ENCODE peak calls at places on chromosomes 4 and X, in four cellular contexts. P is stomach, B is HepG2, O is ovary. L is an unnamed sample.

GRCh38 chrX:77668391-77669237 is 117.4 kb downstream of the ATRX start:
- DNase-seq in P (no peak), B (peak), O (no peak), L (no peak)

GRCh38 chr4:117664706-117665444 is 369.4 kb upstream of the NDST3 start:
- DNase-seq in P (no peak), B (no peak), O (no peak), L (no peak)

GRCh38 chr4:91092398-91092955 is 965.3 kb downstream of the CCSER1 start:
- DNase-seq in P (no peak), B (no peak), O (no peak), L (no peak)

GRCh38 chrX:118117069-118117405 is 427 bp upstream of the KLHL13 start:
- DNase-seq in P (no peak), B (no peak), O (no peak), L (peak)

GRCh38 chr4:154683956-154684681 is 59.7 kb upstream of the LRAT start:
- DNase-seq in P (no peak), B (no peak), O (no peak), L (no peak)

GRCh38 chr4:153257966-153258365 is 53.7 kb downstream of the TRIM2 start:
- DNase-seq in P (no peak), B (no peak), O (no peak), L (no peak)

GRCh38 chr4:141890279-141890678 is 253.9 kb downstream of the IL15 start:
- DNase-seq in P (no peak), B (no peak), O (no peak), L (no peak)

GRCh38 chr4:70236125-70236524 is 6.3 kb upstream of the CSN3 start:
- DNase-seq in P (no peak), B (no peak), O (no peak), L (no peak)

GRCh38 chr4:95462946-95463345 is 85.8 kb downstream of the UNC5C start:
- DNase-seq in P (no peak), B (no peak), O (no peak), L (no peak)

GRCh38 chr4:73753215-73753614 is 12.8 kb downstream of the CXCL8 start:
- DNase-seq in P (no peak), B (no peak), O (no peak), L (no peak)

GRCh38 chrX:112826020-112826419 is 14.6 kb downstream of the AMOT start:
- DNase-seq in P (no peak), B (no peak), O (no peak), L (no peak)

GRCh38 chrX:124348152-124348551 is 1.8 kb downstream of the SH2D1A start:
- DNase-seq in P (no peak), B (no peak), O (no peak), L (no peak)

GRCh38 chrX:100098660-100099375 is 311.3 kb downstream of the PCDH19 start:
- DNase-seq in P (no peak), B (no peak), O (no peak), L (no peak)

GRCh38 chrX:155997436-155997835 is at the start of gene IL9R:
- DNase-seq in P (no peak), B (no peak), O (no peak), L (no peak)

GRCh38 chrX:10048076-10048475 is 80.9 kb downstream of the CLDN34 start:
- DNase-seq in P (no peak), B (no peak), O (no peak), L (no peak)

GRCh38 chr4:14835708-14836107 is 166.6 kb upstream of the CPEB2 start:
- DNase-seq in P (no peak), B (no peak), O (no peak), L (no peak)

GRCh38 chr4:183391204-183391603 is 53.2 kb upstream of the CDKN2AIP start:
- DNase-seq in P (no peak), B (peak), O (no peak), L (no peak)

GRCh38 chrX:46978341-46979291 is 66.4 kb downstream of the JADE3 start:
- DNase-seq in P (peak), B (peak), O (peak), L (peak)

GRCh38 chrX:1196436-1196835 is 16.0 kb downstream of the CRLF2 start:
- DNase-seq in P (no peak), B (no peak), O (no peak), L (no peak)

GRCh38 chr4:83326546-83326945 is 8.1 kb downstream of the HPSE start:
- DNase-seq in P (peak), B (no peak), O (no peak), L (no peak)

GRCh38 chrX:23729214-23729613 is 13.9 kb downstream of the ACOT9 start:
- DNase-seq in P (no peak), B (no peak), O (no peak), L (no peak)

GRCh38 chrX:23727206-23727605 is 15.9 kb downstream of the ACOT9 start:
- DNase-seq in P (no peak), B (no peak), O (no peak), L (no peak)

GRCh38 chrX:23720117-23720677 is 22.9 kb downstream of the ACOT9 start:
- DNase-seq in P (no peak), B (no peak), O (no peak), L (no peak)

GRCh38 chrX:23726196-23726595 is 16.9 kb downstream of the ACOT9 start:
- DNase-seq in P (no peak), B (no peak), O (no peak), L (no peak)
- TF ChIP-seq EP300 in P (no peak), B (no peak), O (no peak), L (no peak)

DNA sequence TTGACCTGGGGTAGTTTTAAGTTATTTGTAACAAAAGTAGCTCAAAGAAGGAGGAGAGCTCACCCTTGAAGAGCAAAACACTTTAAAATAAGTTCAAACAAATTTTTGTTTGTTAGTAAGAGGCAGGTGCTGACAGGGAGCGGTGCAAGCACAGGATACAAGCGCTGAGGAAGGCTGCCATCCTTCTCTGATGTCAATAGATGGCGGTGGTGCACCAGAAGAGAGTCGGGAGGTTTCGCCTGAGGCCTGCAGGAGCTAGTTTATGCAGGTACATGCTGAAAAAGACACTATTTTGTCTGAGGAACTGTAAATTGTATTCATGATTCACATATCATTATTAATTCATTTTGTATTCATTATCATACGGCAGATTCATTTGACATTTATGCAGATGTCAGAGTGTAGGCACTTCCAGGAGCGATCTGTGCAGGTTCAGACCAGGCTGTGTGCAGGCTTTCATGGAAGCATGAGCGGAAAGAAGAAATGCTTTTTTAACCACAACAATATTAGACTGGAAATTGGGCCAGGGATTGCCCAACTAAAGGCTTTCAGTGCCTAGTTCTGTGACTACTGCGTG is 823.9 kb downstream of the STIM2 start:
- DNase-seq in P (peak), B (peak), O (peak), L (peak)
- TF ChIP-seq EP300 in P (no peak), B (no peak), O (no peak), L (no peak)

DNA sequence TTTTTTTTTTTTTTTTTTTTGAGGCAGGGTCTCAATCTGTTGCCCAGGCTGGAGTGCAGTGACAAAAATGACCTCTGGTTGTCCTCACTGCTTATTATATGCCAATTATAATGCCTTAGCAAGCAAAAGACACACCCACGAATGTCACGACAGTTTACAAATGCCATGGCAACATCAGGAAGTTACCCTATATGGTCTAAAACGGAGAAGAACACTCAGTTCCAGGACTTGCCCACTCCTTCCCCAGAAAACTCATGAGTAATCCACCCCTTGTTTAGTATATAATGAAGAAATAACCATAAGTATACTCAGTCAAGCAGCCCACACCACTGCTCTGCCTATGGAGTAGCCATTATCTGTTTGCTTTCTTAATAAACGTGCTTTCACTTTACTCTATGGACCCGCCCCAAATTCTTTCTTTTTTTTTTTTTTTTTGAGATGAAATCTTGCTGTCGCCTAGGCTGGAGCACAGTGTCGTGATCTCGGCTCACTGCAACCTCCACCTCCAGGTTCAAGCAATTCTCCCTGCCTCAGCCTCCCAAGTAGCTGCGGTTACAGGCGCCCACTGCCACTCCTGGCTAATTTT is 106.2 kb downstream of the SMIM20 start:
- DNase-seq in P (no peak), B (no peak), O (no peak), L (no peak)
- TF ChIP-seq EP300 in P (no peak), B (no peak), O (no peak), L (no peak)

GRCh38 chr4:1218892-1219552 is 29.9 kb downstream of the CTBP1 start:
- DNase-seq in P (no peak), B (no peak), O (no peak), L (no peak)
- TF ChIP-seq EP300 in P (no peak), B (no peak), O (no peak), L (no peak)

GRCh38 chr4:139304920-139305319 is 2.6 kb upstream of the NDUFC1 start:
- DNase-seq in P (no peak), B (no peak), O (no peak), L (no peak)

GRCh38 chr4:139301821-139302611 is at the start of gene NDUFC1:
- DNase-seq in P (peak), B (peak), O (peak), L (peak)

GRCh38 chr4:139300431-139301142 is 718 bp upstream of the NAA15 start:
- DNase-seq in P (no peak), B (no peak), O (no peak), L (no peak)

GRCh38 chr4:139299536-139299935 is 1.8 kb upstream of the NAA15 start:
- DNase-seq in P (no peak), B (no peak), O (no peak), L (no peak)

DNA sequence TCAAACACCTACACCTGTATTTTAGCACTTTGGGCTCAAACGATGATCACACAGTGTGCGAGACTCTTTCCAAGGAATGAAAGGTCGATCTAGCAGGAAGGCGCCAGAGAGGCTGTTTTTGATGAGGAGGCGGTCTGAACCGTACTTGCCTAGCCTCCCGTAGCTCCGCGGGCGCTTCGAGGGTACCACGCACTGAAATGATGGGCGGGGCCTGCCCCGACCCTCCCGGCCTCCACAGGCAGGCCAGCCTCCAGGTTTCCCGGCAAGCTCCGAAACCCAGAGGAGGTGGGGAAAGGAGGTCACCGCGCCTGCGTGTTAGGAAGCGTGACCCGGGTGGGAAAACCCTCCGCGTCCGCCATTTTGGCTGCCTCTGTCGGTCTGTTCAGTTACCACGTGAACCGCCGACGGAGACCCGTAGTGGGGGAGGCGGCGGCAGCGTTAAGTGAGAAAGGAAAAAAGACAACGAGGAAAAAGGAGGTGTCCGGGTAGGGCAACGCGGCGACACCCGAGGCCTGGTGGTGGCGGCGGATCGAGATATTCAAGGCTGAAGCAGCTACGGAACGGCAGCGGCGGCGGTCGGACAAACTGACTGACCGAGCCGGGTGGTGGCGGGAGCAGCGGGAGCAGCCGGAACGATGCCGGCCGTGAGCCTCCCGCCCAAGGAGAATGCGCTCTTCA is at the start of gene NAA15:
- DNase-seq in P (peak), B (peak), O (peak), L (peak)
- TF ChIP-seq EP300 in P (peak), B (no peak), O (no peak), L (no peak)